ENCODE peak calls at places on chromosome 20, in ten cellular contexts. One of them, this sample, is unnamed.

GRCh38 chr20:11261533-11262000 is 587.8 kb upstream of the JAG1 start:
- DNase-seq in memory B cell: no peak
- DNase-seq in globus pallidus: no peak
- DNase-seq in iPS-NIHi11: no peak
- DNase-seq in left cardiac atrium: no peak
- DNase-seq in T-cell: no peak
- DNase-seq in HEK293T: no peak
- DNase-seq in choroid plexus epithelial cell: peak; percentile 98
- DNase-seq in WTC11: no peak
- DNase-seq in Calu3: no peak
- DNase-seq in this sample: no peak

GRCh38 chr20:21149344-21149743 is 23.5 kb downstream of the KIZ start:
- DNase-seq in memory B cell: no peak
- DNase-seq in globus pallidus: no peak
- DNase-seq in iPS-NIHi11: no peak
- DNase-seq in left cardiac atrium: no peak
- DNase-seq in T-cell: no peak
- DNase-seq in HEK293T: no peak
- DNase-seq in choroid plexus epithelial cell: no peak
- DNase-seq in WTC11: no peak
- DNase-seq in Calu3: no peak
- DNase-seq in this sample: no peak

GRCh38 chr20:8967641-8968245 is 101.1 kb upstream of the PLCB4 start:
- DNase-seq in memory B cell: no peak
- DNase-seq in globus pallidus: no peak
- DNase-seq in iPS-NIHi11: no peak
- DNase-seq in left cardiac atrium: no peak
- DNase-seq in T-cell: no peak
- DNase-seq in HEK293T: no peak
- DNase-seq in choroid plexus epithelial cell: peak; percentile 5
- DNase-seq in WTC11: no peak
- DNase-seq in Calu3: no peak
- DNase-seq in this sample: no peak

GRCh38 chr20:36431604-36432003 is 109.7 kb upstream of the MYL9 start:
- DNase-seq in memory B cell: no peak
- DNase-seq in globus pallidus: no peak
- DNase-seq in iPS-NIHi11: no peak
- DNase-seq in left cardiac atrium: no peak
- DNase-seq in T-cell: no peak
- DNase-seq in HEK293T: no peak
- DNase-seq in choroid plexus epithelial cell: no peak
- DNase-seq in WTC11: no peak
- DNase-seq in Calu3: no peak
- DNase-seq in this sample: no peak

GRCh38 chr20:25723975-25724374 is 27.3 kb upstream of the ZNF337 start:
- DNase-seq in memory B cell: no peak
- DNase-seq in globus pallidus: no peak
- DNase-seq in iPS-NIHi11: no peak
- DNase-seq in left cardiac atrium: no peak
- DNase-seq in T-cell: no peak
- DNase-seq in HEK293T: no peak
- DNase-seq in choroid plexus epithelial cell: no peak
- DNase-seq in WTC11: no peak
- DNase-seq in Calu3: no peak
- DNase-seq in this sample: no peak

GRCh38 chr20:7601431-7601830 is 338.8 kb downstream of the HAO1 start:
- DNase-seq in memory B cell: no peak
- DNase-seq in globus pallidus: no peak
- DNase-seq in iPS-NIHi11: no peak
- DNase-seq in left cardiac atrium: no peak
- DNase-seq in T-cell: no peak
- DNase-seq in HEK293T: no peak
- DNase-seq in choroid plexus epithelial cell: no peak
- DNase-seq in WTC11: no peak
- DNase-seq in Calu3: no peak
- DNase-seq in this sample: no peak

GRCh38 chr20:58847483-58847882 is 3.2 kb downstream of the GNAS-AS1 start:
- DNase-seq in memory B cell: no peak
- DNase-seq in globus pallidus: no peak
- DNase-seq in iPS-NIHi11: no peak
- DNase-seq in left cardiac atrium: no peak
- DNase-seq in T-cell: no peak
- DNase-seq in HEK293T: no peak
- DNase-seq in choroid plexus epithelial cell: no peak
- DNase-seq in WTC11: no peak
- DNase-seq in Calu3: no peak
- DNase-seq in this sample: no peak

GRCh38 chr20:2330090-2330695 is 34.4 kb downstream of the TGM3 start:
- DNase-seq in memory B cell: no peak
- DNase-seq in globus pallidus: no peak
- DNase-seq in iPS-NIHi11: no peak
- DNase-seq in left cardiac atrium: no peak
- DNase-seq in T-cell: no peak
- DNase-seq in HEK293T: no peak
- DNase-seq in choroid plexus epithelial cell: no peak
- DNase-seq in WTC11: no peak
- DNase-seq in Calu3: no peak
- DNase-seq in this sample: no peak

GRCh38 chr20:44074252-44075151 is 112.5 kb downstream of the JPH2 start:
- DNase-seq in memory B cell: no peak
- DNase-seq in globus pallidus: no peak
- DNase-seq in iPS-NIHi11: no peak
- DNase-seq in left cardiac atrium: peak; percentile 56
- DNase-seq in T-cell: no peak
- DNase-seq in HEK293T: no peak
- DNase-seq in choroid plexus epithelial cell: peak; percentile 33
- DNase-seq in WTC11: no peak
- DNase-seq in Calu3: no peak
- DNase-seq in this sample: no peak

GRCh38 chr20:52130406-52130805 is 61.2 kb downstream of the ZFP64 start:
- DNase-seq in memory B cell: no peak
- DNase-seq in globus pallidus: no peak
- DNase-seq in iPS-NIHi11: no peak
- DNase-seq in left cardiac atrium: no peak
- DNase-seq in T-cell: no peak
- DNase-seq in HEK293T: no peak
- DNase-seq in choroid plexus epithelial cell: peak; percentile 50
- DNase-seq in WTC11: no peak
- DNase-seq in Calu3: no peak
- DNase-seq in this sample: no peak